ENCODE peak calls at places on chromosome 14, in four cellular contexts. A, V, G and Q are unnamed samples.

GRCh38 chr14:98131406-98131805 is 1140.6 kb downstream of the BCL11B start:
- DNase-seq in G (no peak), V (no peak), A (no peak), Q (no peak)

GRCh38 chr14:74848768-74849167 is 27.2 kb downstream of the PROX2 start:
- DNase-seq in G (no peak), A (no peak), V (no peak), Q (no peak)

GRCh38 chr14:69059658-69060648 is 80.9 kb upstream of the ACTN1 start:
- DNase-seq in G (no peak), A (peak), V (no peak), Q (no peak)

GRCh38 chr14:61269321-61270083 is 11.6 kb downstream of the TMEM30B start:
- DNase-seq in A (peak), V (peak), G (peak), Q (peak)

GRCh38 chr14:23146980-23147379 is 27.9 kb upstream of the CEBPE start:
- DNase-seq in A (no peak), V (no peak), G (no peak), Q (no peak)

GRCh38 chr14:45072121-45072520 is 11.8 kb upstream of the PRPF39 start:
- DNase-seq in G (no peak), V (no peak), A (no peak), Q (no peak)

GRCh38 chr14:30349515-30349914 is 209.4 kb upstream of the G2E3 start:
- DNase-seq in G (no peak), A (no peak), V (no peak), Q (no peak)

GRCh38 chr14:95877633-95878032 is 1.0 kb downstream of the TUNAR start:
- DNase-seq in G (no peak), V (no peak), A (no peak), Q (no peak)

GRCh38 chr14:64806862-64807495 is 72.7 kb downstream of the SPTB start:
- DNase-seq in A (no peak), V (no peak), G (no peak), Q (no peak)

GRCh38 chr14:23123419-23123818 is 4.4 kb upstream of the CEBPE start:
- DNase-seq in V (peak), A (peak), G (no peak), Q (peak)

GRCh38 chr14:89657014-89657413 is 240.0 kb upstream of the FOXN3 start:
- DNase-seq in V (no peak), A (no peak), G (no peak), Q (no peak)

GRCh38 chr14:36820901-36821300 is 159.2 kb downstream of the PAX9 start:
- DNase-seq in V (no peak), A (no peak), G (no peak), Q (no peak)

GRCh38 chr14:46048127-46048526 is 603.5 kb downstream of the RPL10L start:
- DNase-seq in A (no peak), G (no peak), V (no peak), Q (no peak)

GRCh38 chr14:38238332-38238731 is 17.6 kb downstream of the CLEC14A start:
- DNase-seq in G (no peak), A (no peak), V (no peak), Q (no peak)

GRCh38 chr14:63705561-63706070 is 22.2 kb downstream of the SGPP1 start:
- DNase-seq in V (no peak), G (no peak), A (no peak), Q (no peak)

GRCh38 chr14:103530390-103530789 is 1.4 kb downstream of the TRMT61A start:
- DNase-seq in V (no peak), G (no peak), A (no peak), Q (peak)

GRCh38 chr14:96567289-96567899 is 65.2 kb downstream of the PAPOLA start:
- DNase-seq in A (no peak), V (no peak), G (no peak), Q (no peak)

GRCh38 chr14:38505221-38506095 is 249.6 kb upstream of the CLEC14A start:
- DNase-seq in A (no peak), G (no peak), V (no peak), Q (no peak)

GRCh38 chr14:91252901-91253794 is 8.6 kb upstream of the GPR68 start:
- DNase-seq in A (peak), V (peak), G (peak), Q (no peak)

GRCh38 chr14:21724115-21724973 is 50.7 kb upstream of the OR4E1 start:
- DNase-seq in A (no peak), G (no peak), V (no peak), Q (no peak)

GRCh38 chr14:71411766-71412165 is 504.5 kb downstream of the PCNX1 start:
- DNase-seq in A (no peak), V (no peak), G (no peak), Q (no peak)

GRCh38 chr14:77003960-77004710 is 24.4 kb downstream of the IRF2BPL start:
- DNase-seq in V (no peak), G (no peak), A (no peak), Q (no peak)